ENCODE peak calls at places on chromosomes 6 and 20, in ten cellular contexts. D, S, A, Y, O, U, K, N, T and H are unnamed samples. For H3K36me3, the result is how much of the 10 kb centered on the place peaks cover.

GRCh38 chr20:4068708-4069107 is 53.4 kb upstream of the RNF24 start:
- DNase-seq in N (peak), U (no peak), D (no peak), K (no peak), Y (no peak), A (peak), T (no peak), S (no peak), O (no peak), H (peak)

GRCh38 chr6:109166643-109167042 is 71.3 kb downstream of the CEP57L1 start:
- DNase-seq in S (no peak), T (no peak), N (no peak), K (no peak), O (no peak), Y (no peak), A (no peak), D (no peak), U (no peak), H (no peak)

GRCh38 chr6:117907600-117908245 is 659 bp downstream of the SLC35F1 start:
- DNase-seq in T (peak), S (peak), K (no peak), U (peak), D (no peak), A (no peak), Y (no peak), O (no peak), N (no peak), H (no peak)

GRCh38 chr6:108650781-108651180 is 90.1 kb downstream of the FOXO3 start:
- DNase-seq in N (peak), D (no peak), O (no peak), U (no peak), Y (no peak), S (no peak), A (no peak), K (no peak), T (no peak), H (peak)

GRCh38 chr20:45055056-45055455 is 45.9 kb downstream of the KCNS1 start:
- DNase-seq in K (no peak), N (no peak), O (no peak), Y (no peak), D (no peak), A (no peak), T (no peak), S (no peak), U (no peak), H (no peak)

GRCh38 chr20:47411161-47411560 is 54.7 kb upstream of the ZMYND8 start:
- DNase-seq in T (peak), Y (no peak), D (peak), N (no peak), U (no peak), S (no peak), O (no peak), A (no peak), K (no peak), H (no peak)

GRCh38 chr6:130453230-130453629 is 87.4 kb downstream of the TMEM200A start:
- DNase-seq in Y (no peak), D (no peak), T (no peak), A (no peak), O (no peak), K (no peak), S (no peak), U (no peak), N (no peak), H (peak)

GRCh38 chr6:138571585-138572199 is 72.4 kb upstream of the NHSL1 start:
- DNase-seq in O (no peak), N (no peak), Y (no peak), U (no peak), S (no peak), D (no peak), T (no peak), K (no peak), A (no peak), H (no peak)

GRCh38 chr6:137043710-137044365 is 927 bp downstream of the IL20RA start:
- DNase-seq in O (no peak), N (peak), A (no peak), U (peak), K (no peak), D (peak), T (peak), S (no peak), Y (no peak), H (peak)

GRCh38 chr6:47733879-47734558 is 35.6 kb downstream of the ADGRF4 start:
- DNase-seq in K (peak), U (peak), A (peak), N (no peak), Y (no peak), S (no peak), D (no peak), T (no peak), O (no peak), H (peak)

GRCh38 chr6:106056060-106056737 is 29.9 kb upstream of the PRDM1 start:
- DNase-seq in N (no peak), Y (no peak), K (peak), A (no peak), O (no peak), T (no peak), D (no peak), U (no peak), S (no peak), H (no peak)

GRCh38 chr6:41367700-41368099 is 32.3 kb downstream of the NCR2 start:
- DNase-seq in S (no peak), K (peak), D (peak), U (peak), T (peak), Y (no peak), O (no peak), N (peak), A (peak), H (peak)

DNA sequence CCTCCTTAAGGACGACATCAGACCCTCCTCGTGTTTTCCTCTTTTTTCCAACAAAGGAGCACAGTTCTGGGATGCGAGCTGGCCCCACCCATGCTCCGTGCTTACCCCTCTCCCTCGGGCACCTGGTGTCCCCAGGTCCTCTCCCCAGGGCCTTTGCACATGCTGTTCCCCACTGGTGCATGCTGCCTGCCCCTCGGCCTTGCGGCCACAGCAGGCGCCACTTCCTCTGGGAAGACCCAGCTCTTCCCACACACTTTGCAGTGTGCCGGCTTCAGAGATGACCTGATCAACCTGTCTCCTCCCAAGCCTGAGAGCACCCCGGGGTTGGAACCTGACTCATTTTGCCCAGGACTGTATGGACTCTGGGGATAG is 39.8 kb downstream of the GNAS-AS1 start:
- DNase-seq in T (no peak), O (no peak), A (no peak), S (no peak), N (no peak), Y (no peak), D (no peak), K (no peak), U (no peak), H (no peak)
- TF ChIP-seq CTCF in T (no peak), O (no peak), A (no peak), S (no peak), N (no peak), Y (no peak), D (no peak), K (no peak), U (no peak), H (no peak)

GRCh38 chr6:166097914-166098522 is 69.6 kb downstream of the TBXT start:
- DNase-seq in D (peak), A (peak), T (peak), S (peak), Y (peak), U (peak), O (no peak), N (no peak), K (no peak), H (peak)
- H3K4me3 ChIP-seq in D (peak), A (peak), T (peak), S (peak), Y (peak), U (peak), O (peak), N (no peak), K (no peak), H (peak)

DNA sequence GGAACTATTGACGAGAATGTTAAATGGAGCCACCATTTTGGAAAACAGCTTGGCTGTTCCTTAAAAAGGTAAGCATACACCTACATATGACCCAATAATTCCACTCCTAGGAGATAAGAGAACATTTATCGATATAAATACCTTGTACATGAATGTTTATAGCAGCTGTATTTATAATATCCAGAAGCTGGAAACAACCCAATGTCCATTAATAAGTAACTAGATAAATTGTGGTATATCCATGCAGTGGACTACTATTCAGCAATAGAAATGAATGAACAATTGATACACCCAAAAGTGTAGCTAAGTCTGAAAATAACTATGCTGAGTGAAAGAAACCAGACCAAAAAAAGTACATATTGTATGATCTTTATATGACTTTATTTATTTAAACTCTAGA is 42.2 kb upstream of the ADIG start:
- DNase-seq in N (no peak), U (no peak), T (no peak), K (no peak), S (no peak), O (no peak), D (no peak), Y (no peak), A (no peak), H (no peak)
- H3K36me3 ChIP-seq in N (half or more), U (under half), T (under half), K (half or more), S (half or more), O (under half), D (half or more), Y (under half), A (under half), H (under half)

DNA sequence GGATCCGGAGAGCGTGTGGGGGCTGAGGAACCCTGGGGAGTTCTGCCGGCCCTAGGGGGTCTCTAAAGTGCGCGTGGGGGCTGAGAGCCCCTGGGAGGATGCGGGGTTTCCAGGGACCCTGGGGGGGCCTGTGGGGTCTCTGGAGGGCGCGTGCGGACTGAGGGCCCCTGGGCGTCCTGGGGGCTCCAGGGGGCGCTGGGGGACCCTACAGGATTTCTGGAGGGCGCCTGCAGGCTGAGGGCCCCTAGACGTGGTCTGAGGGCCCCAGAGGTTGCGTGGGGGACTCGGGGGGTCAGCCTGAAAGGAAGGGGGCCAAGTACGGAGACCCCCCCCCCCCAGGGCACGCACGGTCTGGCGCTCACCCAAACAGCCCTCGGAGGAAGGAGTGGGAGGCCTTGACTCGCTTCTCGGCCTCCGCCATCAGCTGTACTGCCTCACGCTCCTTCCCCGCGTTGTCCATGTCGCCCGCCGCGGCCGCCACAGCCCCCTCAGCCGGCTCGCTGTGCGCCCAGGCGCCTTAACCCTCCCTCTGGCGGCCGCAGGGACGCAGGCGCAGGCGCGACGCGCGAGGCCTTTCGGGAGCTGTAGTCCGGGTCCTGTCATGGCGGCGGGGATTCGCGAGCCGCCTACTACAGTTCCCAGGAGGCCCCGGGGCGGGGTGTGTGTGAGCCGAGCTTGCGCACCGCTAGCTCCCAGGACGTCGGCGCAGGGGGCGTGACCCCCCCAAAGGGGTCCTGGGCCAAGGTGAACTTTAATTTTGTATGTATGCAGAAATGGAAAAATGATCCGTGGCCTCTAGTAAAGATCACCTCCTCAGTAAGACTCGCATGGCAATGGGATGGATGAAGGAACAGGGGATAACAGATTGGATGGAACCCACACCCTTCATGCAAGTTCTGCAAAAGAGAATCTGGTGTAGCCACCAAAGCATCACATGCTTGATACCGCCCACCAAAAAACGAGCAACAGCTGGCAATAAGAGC is at the start of gene NAPB:
- DNase-seq in Y (peak), A (peak), O (peak), T (peak), K (peak), S (peak), U (peak), D (peak), N (peak), H (peak)
- TF ChIP-seq CTCF in Y (peak), A (peak), O (peak), T (peak), K (peak), S (peak), U (no peak), D (peak), N (peak), H (peak)

GRCh38 chr6:7234547-7234946 is 78.5 kb downstream of the SSR1 start:
- DNase-seq in N (no peak), O (no peak), D (no peak), U (no peak), S (no peak), A (no peak), K (no peak), T (no peak), Y (no peak), H (no peak)

GRCh38 chr6:7229376-7230326 is 83.3 kb downstream of the SSR1 start:
- DNase-seq in O (no peak), S (no peak), A (no peak), Y (no peak), U (no peak), T (no peak), K (no peak), D (no peak), N (no peak), H (no peak)

GRCh38 chr6:7230956-7231713 is 81.9 kb downstream of the SSR1 start:
- DNase-seq in K (no peak), A (no peak), D (no peak), S (no peak), N (no peak), O (no peak), Y (no peak), U (no peak), T (no peak), H (no peak)

GRCh38 chr6:7230327-7230691 is 82.7 kb downstream of the SSR1 start:
- DNase-seq in N (no peak), A (no peak), S (no peak), Y (no peak), O (no peak), K (no peak), U (no peak), D (no peak), T (no peak), H (no peak)

DNA sequence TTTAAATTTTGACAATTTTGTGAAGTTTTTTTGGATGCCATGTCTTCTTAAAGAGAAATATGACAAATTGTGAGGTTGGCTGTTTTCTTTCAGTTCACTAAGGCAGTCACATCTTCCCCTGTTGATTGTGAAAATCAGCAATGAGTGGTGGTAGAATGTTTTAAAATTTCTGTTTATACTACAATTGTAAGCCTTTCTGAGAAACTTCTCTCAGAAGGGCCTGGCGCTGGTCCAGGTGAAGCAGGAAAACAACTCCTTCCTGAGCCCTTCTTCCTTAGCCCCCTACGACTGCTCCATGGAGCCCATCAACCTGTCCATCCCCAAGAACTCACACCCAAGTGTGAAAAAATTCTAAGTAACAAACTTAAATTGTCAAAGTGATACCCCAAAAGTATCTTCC is 80.6 kb downstream of the SSR1 start:
- DNase-seq in U (no peak), S (no peak), A (no peak), T (no peak), K (no peak), N (no peak), Y (no peak), D (no peak), O (no peak), H (no peak)
- H3K4me3 ChIP-seq in U (no peak), S (no peak), A (no peak), T (no peak), K (no peak), N (no peak), Y (no peak), D (no peak), O (no peak), H (no peak)